ENCODE peak calls at places on chromosomes 12 and 14, in seven cellular contexts. C, Y, R, X, W, A and L are unnamed samples.

GRCh38 chr14:31879661-31880348 is 197.3 kb upstream of the ARHGAP5 start:
- DNase-seq in C (no peak), Y (no peak), R (no peak), X (no peak), W (no peak), A (no peak), L (no peak)

GRCh38 chr14:58950555-58950954 is 237.9 kb upstream of the DAAM1 start:
- DNase-seq in C (no peak), Y (no peak), R (no peak), X (no peak), W (no peak), A (no peak), L (no peak)

GRCh38 chr14:23605931-23606585 is 27.5 kb upstream of the JPH4 start:
- DNase-seq in C (no peak), Y (no peak), R (no peak), X (no peak), W (no peak), A (no peak), L (no peak)

GRCh38 chr12:87020071-87020470 is 763.9 kb upstream of the MGAT4C start:
- DNase-seq in C (no peak), Y (no peak), R (no peak), X (no peak), W (no peak), A (no peak), L (no peak)

GRCh38 chr12:49930515-49931288 is 19.8 kb upstream of the AQP2 start:
- DNase-seq in C (peak; percentile 43), Y (no peak), R (peak; percentile 20), X (no peak), W (no peak), A (peak; percentile 60), L (peak; percentile 5)

GRCh38 chr14:104517426-104517825 is 62.1 kb upstream of the C14orf180 start:
- DNase-seq in C (no peak), Y (no peak), R (no peak), X (no peak), W (no peak), A (no peak), L (no peak)

GRCh38 chr12:106364261-106364660 is 6.7 kb downstream of the POLR3B start:
- DNase-seq in C (peak; percentile 52), Y (no peak), R (no peak), X (no peak), W (no peak), A (no peak), L (no peak)

GRCh38 chr12:117456076-117456475 is 94.7 kb upstream of the NOS1 start:
- DNase-seq in C (no peak), Y (no peak), R (no peak), X (no peak), W (no peak), A (no peak), L (no peak)

GRCh38 chr12:105748806-105749600 is 389.8 kb downstream of the NUAK1 start:
- DNase-seq in C (peak; percentile 66), Y (no peak), R (no peak), X (no peak), W (peak; percentile 92), A (peak; percentile 76), L (no peak)

GRCh38 chr12:61254225-61254624 is 1006.0 kb upstream of the USP15 start:
- DNase-seq in C (no peak), Y (no peak), R (no peak), X (no peak), W (no peak), A (no peak), L (no peak)

GRCh38 chr12:41485203-41485602 is 297.1 kb downstream of the PDZRN4 start:
- DNase-seq in C (no peak), Y (no peak), R (no peak), X (no peak), W (no peak), A (no peak), L (no peak)

GRCh38 chr14:23725980-23726746 is 90.0 kb downstream of the DHRS2 start:
- DNase-seq in C (no peak), Y (no peak), R (no peak), X (no peak), W (no peak), A (no peak), L (no peak)

GRCh38 chr12:67271976-67272375 is 2.8 kb downstream of the CAND1 start:
- DNase-seq in C (peak; percentile 67), Y (no peak), R (peak; percentile 23), X (no peak), W (peak; percentile 23), A (no peak), L (no peak)

GRCh38 chr14:90600619-90601018 is 203.8 kb downstream of the CALM1 start:
- DNase-seq in C (no peak), Y (no peak), R (no peak), X (no peak), W (no peak), A (no peak), L (no peak)

GRCh38 chr14:91409991-91410401 is 7.6 kb downstream of the CCDC88C start:
- DNase-seq in C (no peak), Y (no peak), R (no peak), X (no peak), W (no peak), A (no peak), L (no peak)

GRCh38 chr14:72907886-72908285 is 14.0 kb upstream of the DPF3 start:
- DNase-seq in C (peak; percentile 48), Y (no peak), R (no peak), X (peak; percentile 52), W (no peak), A (peak; percentile 82), L (no peak)

DNA sequence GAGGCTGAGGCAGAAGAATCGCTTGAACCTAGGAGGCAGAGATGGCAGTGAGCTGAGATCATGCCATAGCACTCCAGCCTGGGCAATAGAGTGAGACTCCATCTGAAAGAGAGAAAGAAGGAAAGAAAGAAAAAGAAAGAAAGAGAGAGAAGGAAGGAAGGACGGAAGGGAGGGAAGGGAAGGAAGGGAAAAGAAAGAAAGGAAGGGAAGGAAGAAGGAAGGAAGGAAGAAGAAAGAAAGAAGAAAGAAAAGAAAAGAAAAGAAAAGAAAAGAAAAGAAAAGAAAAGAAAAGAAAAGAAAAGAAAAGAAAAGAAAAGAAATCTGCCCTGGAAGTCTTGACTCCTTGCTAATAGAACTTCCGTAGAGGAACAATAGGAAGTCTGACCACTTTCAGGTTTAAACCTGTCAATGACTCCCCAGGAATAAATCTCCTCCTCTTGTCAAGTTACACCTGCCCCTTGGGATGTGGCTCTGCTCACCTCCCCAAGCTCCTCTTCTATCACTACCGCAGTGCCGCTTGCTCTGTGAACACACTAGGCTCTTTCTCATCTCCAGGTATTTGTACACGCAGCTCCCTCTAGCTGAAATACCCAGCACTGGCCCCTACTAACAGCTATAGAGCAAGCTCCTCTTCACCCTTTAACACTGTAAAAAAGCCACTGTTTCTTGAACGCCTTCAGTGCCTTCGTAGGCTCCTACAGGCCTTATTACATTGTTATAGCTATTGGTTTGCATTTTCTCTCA is 773.1 kb upstream of the TBX3 start:
- DNase-seq in C (no peak), Y (peak; percentile 28), R (no peak), X (no peak), W (no peak), A (no peak), L (no peak)
- TF ChIP-seq CTCF in C (no peak), Y (peak; percentile 32), R (no peak), X (no peak), W (no peak), A (peak; percentile 29), L (no peak)

GRCh38 chr12:3533703-3534386 is 42.8 kb downstream of the PRMT8 start:
- DNase-seq in C (no peak), Y (no peak), R (no peak), X (no peak), W (no peak), A (peak; percentile 7), L (no peak)
- TF ChIP-seq CTCF in C (no peak), Y (no peak), R (peak; percentile 1), X (no peak), W (no peak), A (peak; percentile 4), L (no peak)

GRCh38 chr12:124397399-124397679 is 102.4 kb downstream of the RFLNA start:
- DNase-seq in C (no peak), Y (no peak), R (no peak), X (no peak), W (no peak), A (no peak), L (no peak)

GRCh38 chr12:124397807-124398577 is 103.1 kb downstream of the RFLNA start:
- DNase-seq in C (peak; percentile 58), Y (no peak), R (no peak), X (no peak), W (no peak), A (no peak), L (no peak)

GRCh38 chr12:124400124-124400523 is 105.2 kb downstream of the RFLNA start:
- DNase-seq in C (no peak), Y (no peak), R (no peak), X (no peak), W (no peak), A (no peak), L (no peak)

GRCh38 chr12:124399622-124400021 is 104.7 kb downstream of the RFLNA start:
- DNase-seq in C (no peak), Y (peak; percentile 69), R (no peak), X (peak; percentile 75), W (no peak), A (no peak), L (no peak)

DNA sequence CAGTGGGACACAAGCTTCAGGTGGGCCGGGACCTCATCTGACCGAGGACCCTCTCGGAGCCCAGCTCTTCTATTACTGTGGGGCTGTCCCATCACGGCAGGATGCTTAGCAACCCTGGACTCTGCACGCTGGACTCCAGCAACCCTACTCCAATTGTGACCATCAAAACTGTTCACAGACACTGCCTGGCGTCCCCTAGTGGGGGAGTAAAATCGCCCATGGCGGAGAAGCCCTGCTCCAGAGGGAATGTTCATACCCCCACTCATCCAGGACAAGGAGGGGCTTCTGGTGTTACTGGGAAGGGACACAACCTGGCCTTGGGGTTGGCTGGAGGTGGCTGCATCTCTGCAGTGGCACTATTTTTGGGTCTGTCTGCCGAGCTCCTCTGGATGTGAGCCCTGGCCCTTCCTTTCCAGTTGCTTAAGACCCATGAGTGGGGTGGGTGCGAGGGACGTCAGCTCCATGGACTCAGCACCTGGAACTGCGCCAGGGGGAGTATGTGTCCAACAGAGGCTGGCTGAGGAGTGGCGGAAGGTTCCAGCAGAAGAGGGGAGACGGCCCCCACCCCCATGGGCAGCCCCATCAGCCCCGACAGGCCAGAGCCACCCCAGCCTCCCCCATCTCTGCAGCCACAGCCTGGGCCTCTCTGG is 103.8 kb downstream of the RFLNA start:
- DNase-seq in C (no peak), Y (no peak), R (no peak), X (no peak), W (no peak), A (no peak), L (no peak)
- TF ChIP-seq CTCF in C (no peak), Y (peak; percentile 13), R (peak; percentile 6), X (peak; percentile 18), W (peak; percentile 27), A (peak; percentile 40), L (no peak)

DNA sequence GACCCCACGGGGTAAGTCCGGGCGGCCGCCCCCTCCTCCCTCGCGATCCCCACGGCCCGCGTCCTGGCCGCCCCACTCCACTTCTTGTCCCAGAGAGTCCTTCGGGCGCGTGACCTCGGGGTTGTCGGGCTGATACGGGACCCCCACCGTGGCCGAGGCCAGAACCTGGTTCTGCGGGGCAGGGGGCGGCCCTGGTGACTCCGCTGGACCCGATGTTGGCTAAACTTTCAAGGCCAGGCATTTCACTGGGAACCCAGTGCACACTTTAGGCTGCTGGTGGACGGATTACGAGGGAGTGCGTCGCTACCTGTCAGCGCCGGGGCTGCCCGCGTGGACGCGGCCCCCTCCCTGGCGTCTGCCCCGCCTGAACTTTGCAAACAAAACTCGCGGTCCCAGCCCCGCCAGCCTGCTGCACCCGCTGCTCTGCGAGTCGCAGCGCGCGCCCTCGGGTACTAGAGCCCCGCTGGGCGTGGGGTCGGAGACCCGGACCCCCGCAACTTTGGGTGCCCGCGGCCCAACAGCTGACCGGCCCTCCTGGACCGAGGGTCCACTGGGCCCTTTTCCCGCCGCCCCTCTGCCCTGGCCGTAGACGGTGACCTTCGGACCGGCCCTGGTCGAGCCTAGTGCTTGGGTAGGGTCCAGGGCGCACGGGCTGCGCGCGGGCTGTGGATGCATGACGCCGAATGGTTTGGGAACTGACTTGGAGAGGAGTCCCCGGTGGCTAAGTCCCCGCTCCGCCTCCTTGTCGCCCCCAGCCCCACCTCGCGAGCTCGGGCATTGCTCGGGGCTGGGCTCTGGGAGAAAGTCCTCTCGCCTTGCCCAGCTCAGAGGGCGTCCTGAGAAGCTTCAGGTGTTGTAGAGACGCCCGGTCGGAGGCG is 624 bp downstream of the RIN3 start:
- DNase-seq in C (peak; percentile 34), Y (peak; percentile 40), R (no peak), X (no peak), W (no peak), A (no peak), L (no peak)
- TF ChIP-seq CTCF in C (no peak), Y (no peak), R (no peak), X (no peak), W (no peak), A (no peak), L (no peak)